ENCODE peak calls at places on chromosomes 5 and 9, in seven cellular contexts. F is upper lobe of right lung, B is BE2C, E is hepatocyte, Y is bronchial epithelial cell, L is HFF-Myc, J is esophagus muscularis mucosa. X is an unnamed sample.

GRCh38 chr5:39714036-39714698 is 289.4 kb upstream of the DAB2 start:
- DNase-seq in F (no peak), B (peak; percentile 17), E (peak; percentile 73), Y (peak; percentile 79), L (no peak), J (no peak), X (peak; percentile 61)

GRCh38 chr9:104260004-104260403 is 165.9 kb downstream of the SMC2 start:
- DNase-seq in F (no peak), B (no peak), E (no peak), Y (no peak), L (no peak), J (no peak), X (no peak)

GRCh38 chr5:112921031-112921832 is 795 bp downstream of the REEP5 start:
- DNase-seq in F (peak; percentile 88), B (peak; percentile 77), E (peak; percentile 87), Y (peak; percentile 55), L (no peak), J (no peak), X (peak; percentile 80)

GRCh38 chr5:77907786-77908185 is 131.6 kb upstream of the TBCA start:
- DNase-seq in F (no peak), B (no peak), E (no peak), Y (no peak), L (no peak), J (no peak), X (no peak)

GRCh38 chr9:112677040-112677439 is 40.9 kb downstream of the INIP start:
- DNase-seq in F (no peak), B (no peak), E (no peak), Y (no peak), L (no peak), J (no peak), X (no peak)

GRCh38 chr9:137078701-137079400 is 1.5 kb downstream of the UAP1L1 start:
- DNase-seq in F (peak; percentile 65), B (peak; percentile 12), E (no peak), Y (no peak), L (no peak), J (no peak), X (no peak)

GRCh38 chr5:122909470-122910100 is 64.2 kb downstream of the SNX24 start:
- DNase-seq in F (no peak), B (no peak), E (no peak), Y (no peak), L (no peak), J (no peak), X (no peak)

GRCh38 chr9:132451276-132451675 is 41.3 kb downstream of the CFAP77 start:
- DNase-seq in F (no peak), B (no peak), E (no peak), Y (no peak), L (no peak), J (no peak), X (no peak)

GRCh38 chr5:36875789-36876388 is 680 bp upstream of the NIPBL start:
- DNase-seq in F (peak; percentile 93), B (peak; percentile 86), E (peak; percentile 92), Y (peak; percentile 55), L (no peak), J (peak; percentile 92), X (peak; percentile 72)

GRCh38 chr5:180329606-180330269 is 23.4 kb downstream of the GFPT2 start:
- DNase-seq in F (no peak), B (no peak), E (no peak), Y (no peak), L (no peak), J (no peak), X (no peak)

GRCh38 chr9:89372230-89372816 is 54.0 kb downstream of the SECISBP2 start:
- DNase-seq in F (no peak), B (no peak), E (no peak), Y (no peak), L (no peak), J (no peak), X (peak; percentile 2)

GRCh38 chr5:175894251-175894650 is 22.9 kb downstream of the CPLX2 start:
- DNase-seq in F (no peak), B (no peak), E (no peak), Y (no peak), L (no peak), J (no peak), X (no peak)

GRCh38 chr5:911601-912000 is 18.9 kb downstream of the TRIP13 start:
- DNase-seq in F (no peak), B (no peak), E (no peak), Y (peak; percentile 59), L (no peak), J (no peak), X (no peak)

GRCh38 chr9:134670042-134670525 is 28.5 kb downstream of the COL5A1 start:
- DNase-seq in F (no peak), B (no peak), E (no peak), Y (peak; percentile 39), L (no peak), J (no peak), X (no peak)

GRCh38 chr9:23582836-23583235 is 243.2 kb downstream of the ELAVL2 start:
- DNase-seq in F (no peak), B (no peak), E (no peak), Y (peak; percentile 92), L (no peak), J (no peak), X (no peak)

GRCh38 chr9:23590601-23591000 is 235.4 kb downstream of the ELAVL2 start:
- DNase-seq in F (no peak), B (no peak), E (no peak), Y (peak; percentile 77), L (no peak), J (no peak), X (no peak)

GRCh38 chr9:23586906-23587305 is 239.1 kb downstream of the ELAVL2 start:
- DNase-seq in F (no peak), B (no peak), E (no peak), Y (no peak), L (no peak), J (no peak), X (no peak)

GRCh38 chr9:23587433-23587832 is 238.6 kb downstream of the ELAVL2 start:
- DNase-seq in F (no peak), B (no peak), E (no peak), Y (no peak), L (no peak), J (no peak), X (no peak)

GRCh38 chr9:23587903-23588302 is 238.1 kb downstream of the ELAVL2 start:
- DNase-seq in F (no peak), B (no peak), E (no peak), Y (no peak), L (no peak), J (no peak), X (no peak)
- TF ChIP-seq CTCF in F (no peak), B (peak; percentile 3), E (no peak), Y (no peak), L (no peak), J (no peak), X (no peak)

GRCh38 chr5:35593338-35593737 is 24.3 kb upstream of the SPEF2 start:
- DNase-seq in F (no peak), B (no peak), E (no peak), Y (no peak), L (no peak), J (no peak), X (no peak)

GRCh38 chr5:35600591-35600990 is 17.1 kb upstream of the SPEF2 start:
- DNase-seq in F (no peak), B (no peak), E (no peak), Y (no peak), L (no peak), J (no peak), X (no peak)

DNA sequence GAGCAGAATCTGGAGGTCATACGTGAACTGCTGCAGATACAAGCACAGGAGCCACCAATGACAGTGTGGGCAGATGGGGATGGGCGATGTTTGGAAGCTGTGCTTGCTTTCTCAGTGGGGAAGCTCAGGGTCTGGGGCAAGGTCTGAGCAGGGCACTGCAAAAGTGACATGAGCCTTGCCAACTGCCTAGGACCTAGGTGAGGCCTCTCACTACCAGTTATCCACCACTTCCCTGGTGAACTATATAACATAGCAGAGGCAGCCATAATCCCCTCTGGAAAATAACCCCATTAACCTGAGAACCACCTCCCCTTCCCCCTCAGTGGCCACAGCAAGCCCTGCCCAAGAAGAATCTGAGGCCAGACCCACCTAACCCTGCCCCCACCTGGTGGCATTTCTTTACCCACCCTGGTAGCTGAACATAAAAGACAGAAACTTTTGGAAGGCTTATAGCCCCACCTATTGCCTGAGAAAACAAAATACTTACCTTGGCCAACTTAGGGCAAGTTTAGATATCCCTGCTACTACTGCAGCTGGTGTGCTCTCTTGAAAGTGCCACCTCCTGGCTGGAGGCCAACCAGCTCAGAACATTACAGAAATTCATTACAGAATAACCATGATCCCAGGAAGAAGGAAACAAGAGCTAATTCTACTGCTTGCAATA is 18.8 kb upstream of the SPEF2 start:
- DNase-seq in F (no peak), B (no peak), E (peak; percentile 8), Y (no peak), L (no peak), J (no peak), X (peak; percentile 42)
- TF ChIP-seq CTCF in F (no peak), B (no peak), E (peak; percentile 35), Y (no peak), L (no peak), J (no peak), X (no peak)

DNA sequence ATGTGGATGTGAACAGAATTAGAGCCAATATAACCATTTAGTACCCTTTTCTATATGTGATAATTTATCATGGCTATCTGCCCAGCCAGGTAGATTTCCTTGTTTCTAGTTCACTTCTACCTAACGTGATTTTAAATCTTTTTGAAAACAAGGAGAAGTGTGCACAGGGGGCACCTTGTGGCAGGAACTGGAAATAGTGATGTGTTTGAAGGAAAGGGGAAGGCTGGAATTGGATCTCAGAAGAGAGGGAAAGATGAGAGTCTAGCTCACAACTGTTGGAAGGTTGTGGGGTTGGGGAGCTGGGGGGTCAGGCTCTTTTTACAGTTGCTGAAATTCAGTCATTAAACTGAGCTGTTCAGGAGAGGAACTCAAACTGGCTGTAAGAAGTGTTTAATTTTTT is 219.5 kb downstream of the KCTD16 start:
- DNase-seq in F (no peak), B (no peak), E (peak; percentile 37), Y (peak; percentile 10), L (no peak), J (no peak), X (peak; percentile 3)
- TF ChIP-seq CTCF in F (no peak), B (no peak), E (peak; percentile 46), Y (peak; percentile 32), L (no peak), J (peak; percentile 6), X (no peak)

DNA sequence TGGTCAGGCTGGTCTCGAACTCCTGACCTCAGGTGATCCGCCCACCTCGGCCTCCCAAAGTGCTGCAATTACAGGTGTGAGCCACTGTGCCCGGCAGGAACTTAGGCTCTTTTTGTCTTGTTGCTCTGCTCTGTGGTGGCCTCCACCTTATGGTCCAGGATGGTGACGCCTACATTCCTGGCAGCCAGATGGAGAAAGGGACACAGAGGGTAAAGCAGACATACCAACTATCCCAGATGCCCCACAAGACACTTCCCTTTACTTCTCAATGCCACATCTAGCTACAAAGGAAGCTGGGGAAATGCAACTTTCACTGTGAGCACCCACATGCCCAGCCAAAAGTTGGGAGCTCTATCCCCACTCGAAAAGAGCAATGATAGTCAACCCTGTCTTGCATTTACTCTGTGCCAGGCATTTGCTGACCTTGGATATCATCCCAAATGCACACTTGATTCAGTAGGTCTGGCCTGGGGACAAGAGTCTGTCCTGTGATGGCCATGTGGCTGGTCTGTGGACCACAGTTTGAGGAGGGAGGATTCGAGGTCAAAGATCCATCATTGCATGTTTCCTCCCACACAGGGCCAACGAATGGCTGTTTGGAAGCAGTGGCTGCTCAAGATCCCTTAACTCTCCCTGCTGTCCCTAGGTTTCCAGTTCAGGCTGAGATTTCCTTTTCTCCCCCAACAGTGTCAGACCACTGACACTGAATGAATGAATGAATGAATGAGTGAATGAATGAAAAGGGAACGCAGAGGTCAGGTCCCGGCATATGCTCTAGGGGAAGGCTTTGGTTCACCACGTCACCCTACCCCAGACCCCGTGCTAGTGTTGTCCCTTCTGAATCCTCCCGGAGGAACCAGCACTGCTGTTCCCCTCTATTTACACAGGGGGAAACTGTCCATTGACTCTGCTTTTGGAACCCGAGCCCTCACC is 1.4 kb upstream of the ERGIC1 start:
- DNase-seq in F (no peak), B (no peak), E (no peak), Y (no peak), L (no peak), J (no peak), X (no peak)
- TF ChIP-seq CTCF in F (no peak), B (no peak), E (no peak), Y (no peak), L (no peak), J (no peak), X (no peak)

X was measured in Calu3.